ENCODE peak calls at places on chromosomes 2 and 18, in eight cellular contexts. A is HCT116, H is neural progenitor cell, B is DND-41, D is K562, V is A673, K is PC-3, X is astrocyte. W is an unnamed sample.
A peak's percentile ranks its signal among the peaks of the same experiment; 100 is the strongest.

GRCh38 chr18:45993441-45993840 is 26.3 kb upstream of the EPG5 start:
- DNase-seq in A (no peak), D (no peak), V (no peak), X (peak; percentile 86), B (no peak), H (no peak), K (peak; percentile 73), W (no peak)

GRCh38 chr2:103817746-103818145 is 1036.2 kb upstream of the POU3F3 start:
- DNase-seq in B (no peak), V (no peak), X (no peak), H (no peak), K (no peak), D (no peak), A (no peak), W (no peak)

GRCh38 chr2:86703704-86704370 is 16.3 kb upstream of the RMND5A start:
- DNase-seq in V (peak; percentile 81), B (no peak), X (peak; percentile 58), K (peak; percentile 97), H (no peak), A (peak; percentile 83), D (no peak), W (no peak)

GRCh38 chr18:34978953-34979608 is 62.1 kb upstream of the MAPRE2 start:
- DNase-seq in X (peak; percentile 97), H (peak; percentile 47), V (peak; percentile 91), K (peak; percentile 76), B (peak; percentile 48), A (peak; percentile 97), D (peak; percentile 72), W (peak; percentile 48)

GRCh38 chr18:79506191-79507075 is 110.7 kb downstream of the NFATC1 start:
- DNase-seq in V (no peak), A (no peak), X (peak; percentile 55), H (peak; percentile 70), D (no peak), K (no peak), B (no peak), W (no peak)

GRCh38 chr2:239274391-239275001 is 126.3 kb downstream of the HDAC4 start:
- DNase-seq in V (no peak), X (peak; percentile 84), K (peak; percentile 45), A (peak; percentile 58), B (no peak), D (peak; percentile 80), H (peak; percentile 72), W (no peak)

GRCh38 chr18:7482342-7482741 is 84.8 kb upstream of the PTPRM start:
- DNase-seq in A (no peak), D (no peak), H (no peak), K (no peak), B (no peak), X (no peak), V (no peak), W (no peak)

GRCh38 chr2:154697422-154698237 is 865 bp upstream of the KCNJ3 start:
- DNase-seq in D (no peak), A (no peak), K (no peak), B (no peak), H (peak; percentile 83), V (peak; percentile 10), X (peak; percentile 1), W (no peak)

GRCh38 chr2:181389524-181389923 is 67.7 kb upstream of the ITGA4 start:
- DNase-seq in D (no peak), H (no peak), X (no peak), A (no peak), V (no peak), K (no peak), B (no peak), W (no peak)

GRCh38 chr18:6221602-6222014 is 193.1 kb downstream of the L3MBTL4 start:
- DNase-seq in D (no peak), A (no peak), X (peak; percentile 1), V (no peak), K (no peak), B (no peak), H (no peak), W (no peak)

GRCh38 chr2:205696541-205697441 is 14.5 kb downstream of the NRP2 start:
- DNase-seq in B (no peak), H (peak; percentile 57), A (no peak), X (peak; percentile 91), K (no peak), V (no peak), D (no peak), W (no peak)

GRCh38 chr2:232528746-232529445 is 2.9 kb downstream of the CHRND start:
- DNase-seq in H (no peak), V (no peak), D (no peak), K (no peak), A (no peak), B (peak; percentile 44), X (no peak), W (no peak)

GRCh38 chr2:210626849-210627248 is 70.5 kb downstream of the CPS1 start:
- DNase-seq in B (no peak), V (no peak), D (no peak), X (peak; percentile 48), K (peak; percentile 54), A (no peak), H (no peak), W (peak; percentile 25)

GRCh38 chr2:119360423-119360966 is 6.1 kb downstream of the C2orf76 start:
- DNase-seq in B (no peak), V (no peak), D (no peak), K (no peak), H (no peak), X (no peak), A (no peak), W (no peak)

GRCh38 chr18:51051105-51051712 is 21.2 kb downstream of the SMAD4 start:
- DNase-seq in D (peak; percentile 12), V (peak; percentile 72), K (peak; percentile 46), A (peak; percentile 38), X (no peak), B (no peak), H (peak; percentile 81), W (peak; percentile 65)

GRCh38 chr2:173943139-173943538 is 22.0 kb downstream of the SP3 start:
- DNase-seq in K (peak; percentile 24), D (no peak), H (no peak), V (no peak), B (no peak), X (peak; percentile 41), A (no peak), W (no peak)

GRCh38 chr18:11040823-11041712 is 108.3 kb downstream of the PIEZO2 start:
- DNase-seq in A (peak; percentile 22), D (peak; percentile 40), H (peak; percentile 79), X (peak; percentile 23), V (peak; percentile 56), B (peak; percentile 38), K (peak; percentile 65), W (peak; percentile 51)

GRCh38 chr2:219253753-219254589 is at the start of gene TUBA4A:
- DNase-seq in D (peak; percentile 95), X (peak; percentile 18), A (peak; percentile 49), K (peak; percentile 90), B (peak; percentile 81), V (peak; percentile 86), H (peak; percentile 86), W (peak; percentile 92)

GRCh38 chr2:57906152-57906732 is 140.4 kb upstream of the VRK2 start:
- DNase-seq in D (peak; percentile 53), K (peak; percentile 82), A (no peak), B (no peak), X (peak; percentile 48), V (peak; percentile 68), H (peak; percentile 71), W (peak; percentile 48)

GRCh38 chr2:168641636-168642035 is 160.8 kb upstream of the NOSTRIN start:
- DNase-seq in A (no peak), B (no peak), H (no peak), D (no peak), X (no peak), K (no peak), V (no peak), W (no peak)

GRCh38 chr2:103003750-103004250 is 242.0 kb downstream of the TMEM182 start:
- DNase-seq in K (no peak), B (no peak), A (no peak), D (no peak), X (no peak), H (no peak), V (no peak), W (no peak)

GRCh38 chr18:59502222-59502898 is 143.3 kb upstream of the LMAN1 start:
- DNase-seq in B (no peak), A (no peak), X (peak; percentile 85), K (peak; percentile 73), V (no peak), H (no peak), D (no peak), W (no peak)

GRCh38 chr2:47127862-47128543 is 27.1 kb downstream of the STPG4 start:
- DNase-seq in D (no peak), K (no peak), H (peak; percentile 11), V (no peak), A (no peak), B (no peak), X (no peak), W (no peak)

GRCh38 chr18:61892683-61893303 is at the start of gene RNF152:
- DNase-seq in H (peak; percentile 81), X (no peak), A (no peak), V (peak; percentile 40), B (peak; percentile 11), D (no peak), K (no peak), W (no peak)
- TF ChIP-seq CTCF in H (peak; percentile 29), X (no peak), A (no peak), V (peak; percentile 21), B (peak; percentile 24), D (no peak), K (no peak), W (no peak)

GRCh38 chr2:189798312-189799029 is 14.2 kb downstream of the PMS1 start:
- DNase-seq in X (peak; percentile 35), K (peak; percentile 62), V (peak; percentile 48), B (no peak), A (peak; percentile 12), H (no peak), D (no peak), W (peak; percentile 56)
- H3K27ac ChIP-seq in X (no peak overlapping the region), K (no peak overlapping the region), V (no peak overlapping the region), B (no peak overlapping the region), A (no peak overlapping the region), H (no peak overlapping the region), D (no peak overlapping the region), W (no peak overlapping the region)

GRCh38 chr2:74515271-74516069 is 1.2 kb downstream of the TLX2 start:
- DNase-seq in V (no peak), X (no peak), D (no peak), B (no peak), H (peak; percentile 55), K (no peak), A (no peak), W (no peak)
- TF ChIP-seq EZH2 in V (no peak), X (peak; percentile 96), D (no peak), B (no peak), H (peak; percentile 95), K (no peak), A (no peak), W (no peak)

GRCh38 chr2:165897074-165897683 is 56.4 kb downstream of the TTC21B start:
- DNase-seq in H (no peak), V (no peak), X (no peak), K (no peak), A (no peak), D (no peak), B (no peak), W (no peak)

GRCh38 chr2:165893556-165893955 is 60.0 kb downstream of the TTC21B start:
- DNase-seq in B (no peak), K (no peak), H (no peak), V (no peak), D (no peak), A (no peak), X (no peak), W (no peak)

GRCh38 chr2:165898381-165898780 is 55.2 kb downstream of the TTC21B start:
- DNase-seq in A (no peak), D (no peak), B (no peak), K (peak; percentile 95), V (no peak), H (no peak), X (no peak), W (no peak)

GRCh38 chr2:165897741-165898140 is 55.8 kb downstream of the TTC21B start:
- DNase-seq in V (no peak), X (no peak), K (no peak), H (no peak), B (no peak), A (no peak), D (no peak), W (no peak)

GRCh38 chr2:165895974-165896373 is 57.6 kb downstream of the TTC21B start:
- DNase-seq in H (no peak), K (no peak), V (no peak), D (no peak), X (no peak), B (no peak), A (no peak), W (no peak)
- TF ChIP-seq CTCF in H (no peak), K (no peak), V (no peak), D (no peak), X (no peak), B (no peak), A (no peak), W (no peak)

W was measured in MM.1S.